ENCODE peak calls at places on chromosome 12, in seven cellular contexts. A, O, S, J, V, E and H are unnamed samples.

GRCh38 chr12:110179291-110179690 is 55.1 kb downstream of the IFT81 start:
- DNase-seq in E (no peak), O (no peak), S (peak; percentile 75), V (no peak), J (peak; percentile 50), A (no peak), H (no peak)

GRCh38 chr12:39619316-39619659 is 315 bp downstream of the ABCD2 start:
- DNase-seq in A (no peak), E (peak; percentile 5), O (peak; percentile 21), S (no peak), V (no peak), J (no peak), H (peak; percentile 46)

GRCh38 chr12:21818627-21819026 is 44.1 kb upstream of the KCNJ8 start:
- DNase-seq in A (no peak), O (no peak), E (no peak), V (no peak), J (no peak), S (peak; percentile 52), H (no peak)

GRCh38 chr12:51217133-51217967 is 512 bp downstream of the POU6F1 start:
- DNase-seq in E (peak; percentile 69), O (peak; percentile 65), S (peak; percentile 64), A (no peak), J (no peak), V (peak; percentile 78), H (peak; percentile 56)

GRCh38 chr12:93126069-93126474 is 197.0 kb upstream of the EEA1 start:
- DNase-seq in E (no peak), V (no peak), O (no peak), J (no peak), S (no peak), A (no peak), H (no peak)

GRCh38 chr12:89345830-89346740 is 6.2 kb downstream of the DUSP6 start:
- DNase-seq in O (peak; percentile 90), A (peak; percentile 61), S (peak; percentile 37), E (peak; percentile 83), V (no peak), J (peak; percentile 77), H (peak; percentile 95)

GRCh38 chr12:40697566-40698257 is 5.5 kb downstream of the CNTN1 start:
- DNase-seq in S (peak; percentile 30), O (no peak), A (no peak), J (peak; percentile 42), E (no peak), V (no peak), H (no peak)

GRCh38 chr12:99911967-99912366 is 72.8 kb downstream of the ANKS1B start:
- DNase-seq in V (no peak), J (no peak), S (peak; percentile 47), O (no peak), A (no peak), E (no peak), H (peak; percentile 51)

GRCh38 chr12:81440001-81440400 is 319.1 kb downstream of the PPFIA2 start:
- DNase-seq in J (no peak), A (no peak), V (no peak), S (no peak), O (peak; percentile 2), E (no peak), H (no peak)

GRCh38 chr12:21330682-21331253 is 3.9 kb downstream of the SLCO1A2 start:
- DNase-seq in O (peak; percentile 74), E (peak; percentile 52), A (peak; percentile 37), S (no peak), J (peak; percentile 15), V (no peak), H (no peak)

GRCh38 chr12:4978737-4979136 is 64.9 kb upstream of the KCNA5 start:
- DNase-seq in V (no peak), E (no peak), J (peak; percentile 2), S (peak; percentile 19), O (no peak), A (no peak), H (no peak)

GRCh38 chr12:19070341-19070740 is 59.2 kb upstream of the PLEKHA5 start:
- DNase-seq in V (no peak), O (no peak), J (no peak), E (no peak), S (no peak), A (no peak), H (no peak)

GRCh38 chr12:104299842-104300481 is 3.6 kb upstream of the EID3 start:
- DNase-seq in S (no peak), V (no peak), E (no peak), O (peak; percentile 30), A (no peak), J (no peak), H (no peak)

DNA sequence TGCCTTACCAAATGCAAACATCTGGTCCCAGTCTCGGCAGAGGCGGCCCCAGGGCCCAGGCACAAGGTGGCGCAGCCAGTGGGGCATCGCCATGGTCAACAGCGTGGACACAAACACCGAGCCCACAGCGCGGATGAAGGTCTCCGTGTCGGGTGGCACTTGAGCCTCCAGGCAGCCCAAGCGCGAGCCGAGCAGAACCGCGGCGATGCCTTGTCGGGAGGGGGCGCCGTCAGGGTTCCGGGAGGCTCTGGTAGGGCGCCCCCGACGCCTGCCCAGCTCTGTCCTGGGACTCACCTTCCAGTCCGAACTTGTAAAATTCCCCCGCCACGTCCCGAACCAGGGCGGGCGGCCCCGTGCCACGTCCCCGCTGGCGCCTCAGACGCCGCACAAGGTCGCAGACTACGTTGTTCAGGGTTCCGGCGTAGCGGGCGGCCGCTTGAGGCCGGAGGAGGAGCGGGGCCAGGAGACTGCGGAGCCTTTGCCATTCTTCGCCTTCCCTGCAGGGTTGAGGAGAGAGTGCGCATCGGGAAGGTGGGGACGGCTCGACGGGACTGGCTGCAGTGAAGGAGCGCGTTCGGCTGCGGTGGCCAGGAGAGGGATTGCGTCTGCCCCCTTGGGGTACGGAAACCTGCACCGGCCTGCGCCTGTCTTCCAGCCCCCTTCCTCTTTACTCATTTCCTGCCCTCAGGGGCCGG is 1.7 kb downstream of the CYP27B1 start:
- DNase-seq in J (peak; percentile 55), V (peak; percentile 50), O (peak; percentile 86), E (peak; percentile 73), A (no peak), S (peak; percentile 69), H (peak; percentile 21)
- TF ChIP-seq EZH2 in J (no peak), V (peak; percentile 98), O (peak; percentile 43), E (peak; percentile 99), A (no peak), S (peak; percentile 18), H (no peak)

GRCh38 chr12:53193040-53193439 is 12.3 kb upstream of the CSAD start:
- DNase-seq in J (no peak), S (no peak), A (no peak), E (no peak), O (no peak), V (no peak), H (no peak)
- H3K4me1 ChIP-seq in J (peaks cover 10% of the 10 kb centered on the region), S (no peaks in the 10 kb centered on the region), A (peaks cover 31% of the 10 kb centered on the region), E (no peaks in the 10 kb centered on the region), O (peaks cover 12% of the 10 kb centered on the region), V (peaks cover 3% of the 10 kb centered on the region), H (peaks cover 41% of the 10 kb centered on the region)

GRCh38 chr12:121139301-121139700 is 6.6 kb downstream of the P2RX7 start:
- DNase-seq in J (no peak), V (no peak), E (no peak), A (no peak), S (no peak), O (no peak), H (no peak)
- TF ChIP-seq EZH2phosphoT487 in J (no peak), V (no peak), E (no peak), A (no peak), S (no peak), O (no peak), H (no peak)

GRCh38 chr12:69873429-69873828 is 48.4 kb downstream of the MYRFL start:
- DNase-seq in A (no peak), E (no peak), O (no peak), J (peak; percentile 51), V (no peak), S (peak; percentile 39), H (no peak)
- TF ChIP-seq EZH2 in A (no peak), E (no peak), O (no peak), J (no peak), V (no peak), S (no peak), H (no peak)

GRCh38 chr12:46214668-46215429 is 54.0 kb downstream of the SLC38A1 start:
- DNase-seq in E (no peak), O (no peak), V (no peak), S (no peak), J (no peak), A (no peak), H (peak; percentile 94)

GRCh38 chr12:46219892-46220655 is 48.8 kb downstream of the SLC38A1 start:
- DNase-seq in V (no peak), E (no peak), J (peak; percentile 89), A (peak; percentile 68), S (peak; percentile 92), O (no peak), H (no peak)

GRCh38 chr12:46219147-46219891 is 49.5 kb downstream of the SLC38A1 start:
- DNase-seq in A (no peak), O (no peak), V (no peak), J (no peak), S (peak; percentile 17), E (no peak), H (no peak)

GRCh38 chr12:46218509-46219095 is 50.2 kb downstream of the SLC38A1 start:
- DNase-seq in E (no peak), S (no peak), V (no peak), J (peak; percentile 35), O (no peak), A (no peak), H (no peak)

DNA sequence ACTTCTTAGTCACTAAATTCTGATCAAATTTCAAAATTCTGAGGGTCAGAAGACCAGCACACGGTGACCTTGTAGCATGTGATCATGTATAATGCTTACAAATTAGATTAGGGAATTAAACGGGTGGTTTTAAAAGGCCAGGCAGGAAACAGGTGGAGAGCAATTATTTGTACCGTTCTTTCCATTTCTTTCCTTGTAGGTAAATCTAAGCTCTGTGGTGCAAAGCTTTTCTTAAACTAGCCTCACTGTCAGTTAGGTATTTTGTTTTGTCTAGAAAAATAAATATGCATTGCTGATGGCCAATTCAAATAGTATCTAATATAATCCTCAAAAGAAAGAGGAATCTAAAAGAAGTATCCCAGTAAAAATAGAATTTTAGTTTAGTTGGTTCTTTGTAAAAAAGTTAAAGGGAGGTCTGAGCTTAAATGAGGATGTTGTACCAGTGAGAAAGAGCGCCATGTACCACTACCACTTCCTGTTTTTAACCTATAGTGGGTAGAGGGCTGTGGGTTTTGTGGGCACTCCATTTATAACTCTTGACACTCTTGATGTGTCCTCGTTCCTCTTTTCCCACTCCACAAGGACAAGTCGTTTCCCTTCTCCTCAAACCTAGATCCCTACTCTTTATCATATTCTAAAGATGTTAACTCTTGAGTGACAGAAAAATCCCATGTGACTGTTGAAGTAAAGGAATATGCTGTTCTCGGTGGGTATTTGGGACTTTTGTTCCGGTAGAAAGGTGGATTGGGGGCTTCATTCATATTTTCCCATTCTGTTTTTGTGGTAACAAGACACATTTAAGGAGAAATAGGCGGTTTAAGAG is 50.9 kb downstream of the SLC38A1 start:
- DNase-seq in J (no peak), E (no peak), V (no peak), O (no peak), S (no peak), A (no peak), H (peak; percentile 72)
- H3K4me1 ChIP-seq in J (peaks cover 43% of the 10 kb centered on the region), E (no peaks in the 10 kb centered on the region), V (no peaks in the 10 kb centered on the region), O (peaks cover 27% of the 10 kb centered on the region), S (peaks cover 32% of the 10 kb centered on the region), A (peaks cover 44% of the 10 kb centered on the region), H (peaks cover 71% of the 10 kb centered on the region)

GRCh38 chr12:106213721-106214121 is 34.1 kb downstream of the CKAP4 start:
- DNase-seq in S (peak; percentile 16), O (no peak), E (no peak), V (no peak), A (no peak), J (no peak), H (no peak)
- TF ChIP-seq EZH2phosphoT487 in S (no peak), O (no peak), E (no peak), V (no peak), A (no peak), J (no peak), H (no peak)